ENCODE peak calls at places on chromosome 15, in seven cellular contexts. M, A, V, P, E, I and C are unnamed samples.

GRCh38 chr15:94951538-94951937 is 720.2 kb downstream of the MCTP2 start:
- DNase-seq in A (no peak), E (no peak), M (no peak), P (no peak), I (no peak), V (no peak), C (no peak)

GRCh38 chr15:75947117-75947516 is 43.4 kb downstream of the FBXO22 start:
- DNase-seq in V (no peak), A (no peak), M (no peak), E (no peak), I (no peak), P (no peak), C (no peak)

GRCh38 chr15:25251700-25252390 is 187.0 kb downstream of the UBE3A start:
- DNase-seq in M (no peak), A (no peak), V (no peak), E (no peak), I (no peak), P (no peak), C (peak; percentile 3)

GRCh38 chr15:92232317-92232716 is 161.4 kb upstream of the ST8SIA2 start:
- DNase-seq in I (no peak), E (no peak), M (no peak), V (no peak), A (no peak), P (no peak), C (no peak)

GRCh38 chr15:25793354-25794050 is 69.6 kb downstream of the ATP10A start:
- DNase-seq in I (no peak), P (no peak), E (no peak), M (no peak), V (no peak), A (peak; percentile 69), C (no peak)

GRCh38 chr15:48641416-48641815 is 4.1 kb downstream of the FBN1 start:
- DNase-seq in A (peak; percentile 23), M (no peak), I (no peak), V (no peak), P (no peak), E (no peak), C (no peak)

GRCh38 chr15:68383161-68384074 is 48.5 kb downstream of the ITGA11 start:
- DNase-seq in I (peak; percentile 55), A (no peak), P (peak; percentile 39), E (peak; percentile 74), V (peak; percentile 36), M (peak; percentile 63), C (peak; percentile 11)

GRCh38 chr15:65381445-65382145 is 3.8 kb upstream of the IGDCC3 start:
- DNase-seq in M (no peak), V (no peak), I (no peak), P (no peak), A (no peak), E (no peak), C (no peak)

GRCh38 chr15:56749982-56750381 is 16.7 kb upstream of the ZNF280D start:
- DNase-seq in E (no peak), M (no peak), A (no peak), I (no peak), P (no peak), V (no peak), C (no peak)

GRCh38 chr15:77224352-77224751 is 153.4 kb upstream of the TSPAN3 start:
- DNase-seq in M (no peak), P (peak; percentile 53), V (no peak), E (no peak), A (no peak), I (no peak), C (no peak)
- TF ChIP-seq SP1 in M (no peak), P (no peak), V (no peak), E (no peak), A (no peak), I (no peak), C (no peak)

GRCh38 chr15:42203891-42204290 is 4.2 kb downstream of the VPS39 start:
- DNase-seq in I (no peak), M (no peak), E (no peak), A (no peak), P (no peak), V (no peak), C (no peak)
- TF ChIP-seq SP1 in I (no peak), M (no peak), E (no peak), A (no peak), P (no peak), V (no peak), C (no peak)

GRCh38 chr15:55221090-55222011 is 24.6 kb upstream of the RSL24D1 start:
- DNase-seq in V (no peak), M (no peak), E (no peak), I (no peak), A (peak; percentile 52), P (peak; percentile 86), C (no peak)
- TF ChIP-seq SP1 in V (no peak), M (no peak), E (no peak), I (no peak), A (no peak), P (no peak), C (no peak)

GRCh38 chr15:29139540-29140459 is 129.8 kb downstream of the NSMCE3 start:
- DNase-seq in A (no peak), E (peak; percentile 86), V (peak; percentile 16), P (no peak), I (peak; percentile 94), M (peak; percentile 81), C (peak; percentile 89)
- TF ChIP-seq SP1 in A (no peak), E (no peak), V (no peak), P (no peak), I (no peak), M (no peak), C (peak; percentile 34)

GRCh38 chr15:55659481-55659880 is 71.3 kb upstream of the PYGO1 start:
- DNase-seq in A (no peak), I (no peak), V (no peak), M (no peak), P (no peak), E (no peak), C (no peak)

GRCh38 chr15:55661431-55661830 is 73.3 kb upstream of the PYGO1 start:
- DNase-seq in E (no peak), V (no peak), M (no peak), A (no peak), I (no peak), P (peak; percentile 69), C (no peak)

GRCh38 chr15:55654541-55654940 is 66.4 kb upstream of the PYGO1 start:
- DNase-seq in A (no peak), M (no peak), E (no peak), P (no peak), I (no peak), V (no peak), C (no peak)

DNA sequence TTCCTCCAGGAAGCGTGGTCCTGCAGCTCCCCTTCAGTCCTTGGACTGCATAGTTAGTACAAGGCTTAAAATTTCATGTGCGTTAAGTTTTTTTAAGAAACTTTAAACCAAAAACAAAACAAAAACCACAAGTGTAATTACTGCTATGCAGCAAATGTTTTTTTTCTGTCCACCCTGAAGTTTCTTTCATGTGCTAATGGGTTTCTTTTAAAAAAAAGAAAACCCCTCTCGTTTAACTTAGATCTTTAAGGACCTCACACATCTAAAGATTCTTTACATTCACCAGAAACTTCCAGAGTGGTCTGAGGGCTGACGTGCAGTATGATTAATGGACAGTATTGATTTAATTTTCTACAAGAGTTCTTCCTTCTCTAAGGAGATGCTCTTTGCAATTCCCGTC is 72.0 kb upstream of the PYGO1 start:
- DNase-seq in M (no peak), A (no peak), P (no peak), E (no peak), V (no peak), I (no peak), C (no peak)
- TF ChIP-seq SP1 in M (no peak), A (no peak), P (no peak), E (no peak), V (no peak), I (no peak), C (no peak)